ENCODE peak calls at places on chromosomes 6 and 20, in eight cellular contexts. S is suprapubic skin, B is tibial nerve, W is AG04450, H is thoracic aorta, T is PC-3, K is A673, E is tibial artery. G is an unnamed sample.

GRCh38 chr20:36202891-36203338 is 33.4 kb upstream of the AAR2 start:
- DNase-seq in K (peak; percentile 70), H (no peak), W (no peak), B (peak; percentile 48), S (no peak), T (peak; percentile 67), E (peak; percentile 75), G (no peak)

GRCh38 chr6:120378582-120379220 is 955.6 kb downstream of the TBC1D32 start:
- DNase-seq in B (no peak), E (no peak), T (peak; percentile 70), W (no peak), K (peak; percentile 48), H (no peak), S (no peak), G (no peak)

GRCh38 chr20:46433051-46433450 is 26.6 kb upstream of the ELMO2 start:
- DNase-seq in B (no peak), E (no peak), H (no peak), W (no peak), K (no peak), S (no peak), T (peak; percentile 63), G (no peak)

GRCh38 chr6:96836579-96837137 is 619 bp downstream of the GPR63 start:
- DNase-seq in B (no peak), E (no peak), K (peak; percentile 31), T (no peak), H (no peak), W (no peak), S (no peak), G (no peak)

GRCh38 chr6:44298055-44298803 is 14.9 kb downstream of the AARS2 start:
- DNase-seq in E (no peak), W (no peak), T (no peak), B (no peak), S (no peak), K (no peak), H (no peak), G (no peak)

GRCh38 chr6:143232849-143233248 is 172.2 kb downstream of the AIG1 start:
- DNase-seq in T (peak; percentile 66), W (no peak), B (no peak), S (no peak), E (no peak), K (peak; percentile 42), H (no peak), G (no peak)

GRCh38 chr6:143187173-143187908 is 126.7 kb downstream of the AIG1 start:
- DNase-seq in W (peak; percentile 20), K (no peak), E (no peak), T (peak; percentile 13), B (no peak), S (no peak), H (no peak), G (no peak)

GRCh38 chr6:127914240-127914639 is 13.4 kb upstream of the THEMIS start:
- DNase-seq in B (no peak), T (peak; percentile 26), S (no peak), K (no peak), E (no peak), H (no peak), W (no peak), G (no peak)

GRCh38 chr6:3855866-3856265 is 6.7 kb downstream of the FAM50B start:
- DNase-seq in W (no peak), S (no peak), B (no peak), E (no peak), H (no peak), K (no peak), T (no peak), G (peak; percentile 25)

GRCh38 chr6:31070711-31071197 is 41.6 kb downstream of the C6orf15 start:
- DNase-seq in W (peak; percentile 60), E (no peak), T (peak; percentile 84), H (no peak), S (no peak), K (peak; percentile 79), B (no peak), G (no peak)

GRCh38 chr20:41631826-41632225 is 13.6 kb upstream of the CHD6 start:
- DNase-seq in S (no peak), B (no peak), E (peak; percentile 94), K (peak; percentile 74), H (peak; percentile 80), T (no peak), W (no peak), G (no peak)

GRCh38 chr6:7112741-7113313 is 5.1 kb downstream of the RREB1 start:
- DNase-seq in W (no peak), H (no peak), S (no peak), B (no peak), E (no peak), K (no peak), T (peak; percentile 88), G (no peak)

GRCh38 chr6:41527721-41528408 is 18.3 kb upstream of the FOXP4 start:
- DNase-seq in W (no peak), K (peak; percentile 72), H (no peak), T (peak; percentile 12), S (no peak), E (no peak), B (no peak), G (no peak)

GRCh38 chr6:17169291-17169690 is 67.4 kb downstream of the STMND1 start:
- DNase-seq in S (no peak), E (no peak), K (no peak), W (peak; percentile 68), T (no peak), B (no peak), H (no peak), G (no peak)

GRCh38 chr6:88367248-88367647 is 201.1 kb upstream of the CNR1 start:
- DNase-seq in H (no peak), B (no peak), T (no peak), S (no peak), W (no peak), K (no peak), E (no peak), G (no peak)

GRCh38 chr6:139515511-139515910 is 141.1 kb upstream of the CITED2 start:
- DNase-seq in T (no peak), B (no peak), H (no peak), W (no peak), S (no peak), K (no peak), E (no peak), G (no peak)

GRCh38 chr6:160462551-160463109 is 114.5 kb downstream of the SLC22A3 start:
- DNase-seq in E (no peak), K (no peak), W (peak; percentile 68), S (no peak), T (peak; percentile 85), B (no peak), H (no peak), G (no peak)

GRCh38 chr6:44116643-44117382 is 10.4 kb downstream of the MRPL14 start:
- DNase-seq in W (peak; percentile 62), B (no peak), K (no peak), S (no peak), T (peak; percentile 86), H (no peak), E (no peak), G (no peak)

DNA sequence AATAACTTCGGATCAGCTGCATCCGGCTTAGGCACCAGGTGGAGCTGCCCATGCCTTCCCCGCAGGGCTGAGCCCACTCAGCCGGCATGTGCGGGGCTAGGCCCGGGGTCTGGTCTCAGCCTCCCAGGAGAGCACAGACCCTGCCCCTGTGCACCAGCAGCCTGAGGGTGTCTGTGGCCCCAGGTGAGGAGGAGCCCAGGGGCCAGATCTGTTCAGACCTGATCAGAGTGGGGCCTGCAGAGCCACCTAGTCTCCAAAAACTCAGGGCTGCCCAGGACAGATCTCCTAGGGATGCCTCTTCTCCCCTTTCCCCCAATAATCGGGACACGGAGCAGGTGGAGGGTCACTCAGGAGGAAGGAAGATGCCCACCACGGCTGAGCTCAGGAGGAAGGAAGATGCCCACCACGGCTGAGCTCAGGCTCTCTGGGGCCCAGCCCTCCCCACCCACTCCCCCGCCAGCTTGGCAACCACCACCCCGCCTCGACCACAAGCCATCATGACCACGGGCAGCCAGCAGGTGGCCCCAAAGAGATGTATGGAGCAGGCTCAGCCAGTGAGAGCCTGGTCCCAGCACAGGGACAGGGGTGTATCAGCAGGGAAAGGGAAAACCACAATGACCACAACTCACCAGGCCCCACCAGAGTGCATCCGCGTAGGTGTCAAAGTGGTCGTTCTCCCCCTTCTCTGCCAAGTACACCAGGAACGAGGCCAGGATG is 30.5 kb downstream of the KCNQ2 start:
- DNase-seq in E (no peak), K (peak; percentile 65), B (no peak), H (no peak), T (peak; percentile 73), W (no peak), S (no peak), G (no peak)
- TF ChIP-seq CTCF in E (no peak), K (peak; percentile 67), B (no peak), H (no peak), T (peak; percentile 64), W (peak; percentile 23), S (no peak), G (no peak)

GRCh38 chr6:165961236-165961751 is 206.4 kb downstream of the TBXT start:
- DNase-seq in W (no peak), K (no peak), B (no peak), S (no peak), H (no peak), E (no peak), T (no peak), G (no peak)
- H3K27me3 ChIP-seq in W (no peaks in the 10 kb centered on the region), K (no peaks in the 10 kb centered on the region), B (no peaks in the 10 kb centered on the region), S (no peaks in the 10 kb centered on the region), H (no peaks in the 10 kb centered on the region), E (no peaks in the 10 kb centered on the region), T (peaks cover 4% of the 10 kb centered on the region), G (no peaks in the 10 kb centered on the region)

DNA sequence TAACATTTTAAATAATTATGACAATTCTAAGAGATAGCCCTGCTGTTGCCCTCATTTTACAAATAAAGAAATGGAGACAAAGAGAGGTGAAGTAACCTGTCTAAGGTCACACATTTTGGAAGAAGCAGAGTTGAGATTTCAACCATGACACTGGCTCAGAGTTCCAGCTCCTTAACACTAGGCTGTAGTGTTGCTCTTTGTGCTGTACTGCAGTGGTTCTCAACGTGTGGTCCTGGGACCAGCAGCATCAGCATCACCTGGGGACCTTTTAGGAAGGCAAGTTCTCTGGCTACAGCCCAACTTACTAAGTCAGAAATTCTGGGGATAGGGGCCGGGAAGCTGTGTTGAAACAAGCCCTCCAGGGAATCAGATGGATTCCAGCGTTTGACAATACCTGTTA is 62.4 kb upstream of the FERMT1 start:
- DNase-seq in H (no peak), B (no peak), W (no peak), E (no peak), K (no peak), T (peak; percentile 15), S (no peak), G (no peak)
- TF ChIP-seq CTCF in H (no peak), B (no peak), W (no peak), E (no peak), K (no peak), T (peak; percentile 47), S (no peak), G (no peak)

GRCh38 chr20:63361507-63362425 is 617 bp upstream of the CHRNA4 start:
- DNase-seq in B (no peak), E (no peak), W (no peak), S (no peak), H (no peak), T (no peak), K (peak; percentile 26), G (no peak)

GRCh38 chr20:63360850-63361497 is at the start of gene CHRNA4:
- DNase-seq in E (no peak), B (no peak), T (no peak), K (peak; percentile 22), H (no peak), S (no peak), W (no peak), G (no peak)

GRCh38 chr20:63363981-63364536 is 2.9 kb upstream of the CHRNA4 start:
- DNase-seq in H (no peak), T (no peak), S (no peak), W (no peak), K (no peak), E (no peak), B (no peak), G (no peak)

GRCh38 chr20:63363013-63363957 is 2.1 kb upstream of the CHRNA4 start:
- DNase-seq in W (no peak), E (no peak), B (no peak), K (no peak), T (no peak), S (no peak), H (no peak), G (no peak)

GRCh38 chr20:63362426-63363009 is 1.4 kb upstream of the CHRNA4 start:
- DNase-seq in H (no peak), B (no peak), E (no peak), S (no peak), T (no peak), K (no peak), W (no peak), G (no peak)
- H3K27me3 ChIP-seq in H (no peaks in the 10 kb centered on the region), B (peaks cover 90% of the 10 kb centered on the region), E (no peaks in the 10 kb centered on the region), S (peaks cover 97% of the 10 kb centered on the region), T (peaks cover 4% of the 10 kb centered on the region), K (peaks cover 13% of the 10 kb centered on the region), W (peaks cover 11% of the 10 kb centered on the region), G (peaks cover 9% of the 10 kb centered on the region)